ENCODE peak calls at places on chromosomes 7 and 10, in five cellular contexts. F, O, U, Q and G are unnamed samples.

GRCh38 chr7:43647772-43648643 is 65.1 kb downstream of the STK17A start:
- DNase-seq in F (peak), O (peak), U (peak), Q (peak), G (peak)

GRCh38 chr7:85386460-85386859 is 199.6 kb upstream of the SEMA3D start:
- DNase-seq in F (no peak), O (no peak), U (no peak), Q (no peak), G (no peak)

GRCh38 chr7:46881507-46882127 is 700.3 kb downstream of the TNS3 start:
- DNase-seq in F (no peak), O (no peak), U (no peak), Q (no peak), G (no peak)

GRCh38 chr7:105315357-105315756 is 73.4 kb downstream of the SRPK2 start:
- DNase-seq in F (peak), O (no peak), U (peak), Q (no peak), G (no peak)

GRCh38 chr7:93119191-93119905 is 1.6 kb upstream of the SAMD9 start:
- DNase-seq in F (peak), O (peak), U (no peak), Q (no peak), G (peak)

GRCh38 chr7:132548489-132549078 is 27.7 kb downstream of the PLXNA4 start:
- DNase-seq in F (peak), O (peak), U (peak), Q (no peak), G (no peak)

GRCh38 chr10:131314148-131314547 is 2.6 kb upstream of the TCERG1L start:
- DNase-seq in F (no peak), O (no peak), U (no peak), Q (no peak), G (no peak)

GRCh38 chr10:87093461-87094372 is 926 bp downstream of the GLUD1 start:
- DNase-seq in F (peak), O (no peak), U (peak), Q (peak), G (no peak)

GRCh38 chr7:142800103-142800502 is 29.3 kb downstream of the PRSS2 start:
- DNase-seq in F (no peak), O (no peak), U (no peak), Q (no peak), G (no peak)

GRCh38 chr10:91528080-91528479 is 104.8 kb downstream of the PPP1R3C start:
- DNase-seq in F (no peak), O (no peak), U (no peak), Q (no peak), G (no peak)

GRCh38 chr7:111827863-111828504 is 265.7 kb upstream of the IMMP2L start:
- DNase-seq in F (peak), O (peak), U (peak), Q (peak), G (peak)

GRCh38 chr7:74302745-74303221 is 13.6 kb downstream of the CLIP2 start:
- DNase-seq in F (no peak), O (no peak), U (peak), Q (no peak), G (no peak)

GRCh38 chr10:30378607-30379006 is 29.5 kb upstream of the MTPAP start:
- DNase-seq in F (peak), O (no peak), U (no peak), Q (no peak), G (no peak)

GRCh38 chr10:22667093-22667480 is 47.3 kb downstream of the PIP4K2A start:
- DNase-seq in F (no peak), O (no peak), U (no peak), Q (no peak), G (no peak)

GRCh38 chr10:58773351-58773750 is 260.7 kb downstream of the BICC1 start:
- DNase-seq in F (no peak), O (no peak), U (peak), Q (no peak), G (no peak)

GRCh38 chr7:131642429-131642828 is 86.0 kb upstream of the PODXL start:
- DNase-seq in F (no peak), O (no peak), U (no peak), Q (no peak), G (no peak)

GRCh38 chr10:97087296-97087695 is 98.5 kb downstream of the SLIT1 start:
- DNase-seq in F (no peak), O (no peak), U (no peak), Q (no peak), G (no peak)

GRCh38 chr10:132455441-132455971 is 58.5 kb downstream of the PWWP2B start:
- DNase-seq in F (no peak), O (no peak), U (no peak), Q (no peak), G (no peak)

GRCh38 chr7:3043544-3044395 is at the start of gene CARD11:
- DNase-seq in F (no peak), O (no peak), U (no peak), Q (no peak), G (no peak)

GRCh38 chr10:93921338-93921737 is 27.6 kb downstream of the SLC35G1 start:
- DNase-seq in F (no peak), O (no peak), U (no peak), Q (peak), G (no peak)

GRCh38 chr10:70048309-70048708 is 4.3 kb upstream of the MACROH2A2 start:
- DNase-seq in F (no peak), O (no peak), U (no peak), Q (no peak), G (no peak)

GRCh38 chr7:42262907-42263466 is 26.0 kb upstream of the GLI3 start:
- DNase-seq in F (peak), O (peak), U (peak), Q (no peak), G (peak)

GRCh38 chr10:30353851-30354250 is 4.8 kb upstream of the MTPAP start:
- DNase-seq in F (peak), O (no peak), U (peak), Q (no peak), G (peak)

GRCh38 chr10:132138596-132138995 is 48.2 kb upstream of the DPYSL4 start:
- DNase-seq in F (no peak), O (no peak), U (no peak), Q (no peak), G (no peak)

GRCh38 chr7:1593091-1593866 is 23.4 kb upstream of the PSMG3 start:
- DNase-seq in F (no peak), O (no peak), U (no peak), Q (no peak), G (no peak)

GRCh38 chr10:103281753-103282152 is 4.8 kb downstream of the INA start:
- DNase-seq in F (no peak), O (no peak), U (peak), Q (no peak), G (no peak)

GRCh38 chr7:27386581-27386980 is 144.0 kb downstream of the EVX1 start:
- DNase-seq in F (no peak), O (no peak), U (no peak), Q (no peak), G (no peak)

GRCh38 chr10:101841826-101842225 is 1.8 kb downstream of the KCNIP2 start:
- DNase-seq in F (no peak), O (no peak), U (no peak), Q (no peak), G (no peak)

GRCh38 chr10:16720812-16721211 is 96.4 kb downstream of the RSU1 start:
- DNase-seq in F (no peak), O (no peak), U (no peak), Q (no peak), G (no peak)

GRCh38 chr7:98868450-98868849 is 1.4 kb downstream of the TMEM130 start:
- DNase-seq in F (no peak), O (no peak), U (no peak), Q (no peak), G (no peak)

GRCh38 chr10:110137142-110137545 is 70.3 kb upstream of the MXI1 start:
- DNase-seq in F (peak), O (peak), U (peak), Q (no peak), G (peak)

GRCh38 chr7:129828078-129828762 is 124.5 kb downstream of the UBE2H start:
- DNase-seq in F (no peak), O (no peak), U (no peak), Q (no peak), G (no peak)

GRCh38 chr7:142771353-142771723 is 568 bp downstream of the PRSS2 start:
- DNase-seq in F (no peak), O (no peak), U (no peak), Q (no peak), G (no peak)

GRCh38 chr7:139539231-139539630 is 15.7 kb downstream of the CLEC2L start:
- DNase-seq in F (peak), O (no peak), U (peak), Q (no peak), G (no peak)

GRCh38 chr10:75403144-75404022 is 1.8 kb upstream of the ZNF503 start:
- DNase-seq in F (peak), O (no peak), U (peak), Q (peak), G (no peak)

GRCh38 chr7:101200862-101201599 is at the start of gene MOGAT3:
- DNase-seq in F (no peak), O (no peak), U (no peak), Q (no peak), G (no peak)

GRCh38 chr7:151062399-151063211 is 3.2 kb downstream of the SLC4A2 start:
- DNase-seq in F (peak), O (no peak), U (peak), Q (no peak), G (no peak)

DNA sequence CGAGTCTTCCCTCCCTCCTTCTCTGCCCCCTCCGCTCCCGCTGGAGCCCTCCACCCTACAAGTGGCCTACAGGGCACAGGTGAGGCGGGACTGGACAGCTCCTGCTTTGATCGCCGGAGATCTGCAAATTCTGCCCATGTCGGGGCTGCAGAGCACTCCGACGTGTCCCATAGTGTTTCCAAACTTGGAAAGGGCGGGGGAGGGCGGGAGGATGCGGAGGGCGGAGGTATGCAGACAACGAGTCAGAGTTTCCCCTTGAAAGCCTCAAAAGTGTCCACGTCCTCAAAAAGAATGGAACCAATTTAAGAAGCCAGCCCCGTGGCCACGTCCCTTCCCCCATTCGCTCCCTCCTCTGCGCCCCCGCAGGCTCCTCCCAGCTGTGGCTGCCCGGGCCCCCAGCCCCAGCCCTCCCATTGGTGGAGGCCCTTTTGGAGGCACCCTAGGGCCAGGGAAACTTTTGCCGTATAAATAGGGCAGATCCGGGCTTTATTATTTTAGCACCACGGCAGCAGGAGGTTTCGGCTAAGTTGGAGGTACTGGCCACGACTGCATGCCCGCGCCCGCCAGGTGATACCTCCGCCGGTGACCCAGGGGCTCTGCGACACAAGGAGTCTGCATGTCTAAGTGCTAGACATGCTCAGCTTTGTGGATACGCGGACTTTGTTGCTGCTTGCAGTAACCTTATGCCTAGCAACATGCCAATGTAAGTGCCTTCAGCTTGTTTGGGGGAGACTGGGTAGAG is at the start of gene COL1A2:
- DNase-seq in F (peak), O (peak), U (peak), Q (peak), G (peak)
- H3K4me3 ChIP-seq in F (peak), O (peak), U (peak), Q (peak), G (peak)

DNA sequence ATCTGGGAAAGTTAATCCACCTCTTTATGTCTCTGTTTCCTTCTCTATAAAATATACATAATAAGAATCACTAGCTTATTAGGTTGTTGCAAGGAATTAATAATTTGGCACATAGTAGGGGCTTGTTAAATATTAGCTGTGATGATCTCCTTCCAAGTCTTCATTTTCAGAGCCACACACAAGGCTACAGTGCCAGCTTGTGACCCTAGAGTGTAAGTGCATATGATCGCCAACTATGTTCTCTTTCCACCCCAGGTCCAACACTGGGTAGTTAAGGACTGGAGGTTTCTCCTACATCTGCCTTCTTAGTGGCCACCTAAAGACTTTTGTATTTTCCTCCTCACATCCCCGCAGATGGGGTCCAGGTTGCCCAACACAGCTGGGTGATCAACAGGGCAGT is 17.9 kb upstream of the ACSM6 start:
- DNase-seq in F (no peak), O (no peak), U (no peak), Q (no peak), G (no peak)
- TF ChIP-seq CTCF in F (no peak), O (no peak), U (no peak), Q (peak), G (no peak)

GRCh38 chr7:51472017-51472296 is 155.3 kb upstream of the COBL start:
- DNase-seq in F (no peak), O (no peak), U (no peak), Q (peak), G (no peak)
- H3K4me3 ChIP-seq in F (no peak), O (peak), U (no peak), Q (no peak), G (no peak)

DNA sequence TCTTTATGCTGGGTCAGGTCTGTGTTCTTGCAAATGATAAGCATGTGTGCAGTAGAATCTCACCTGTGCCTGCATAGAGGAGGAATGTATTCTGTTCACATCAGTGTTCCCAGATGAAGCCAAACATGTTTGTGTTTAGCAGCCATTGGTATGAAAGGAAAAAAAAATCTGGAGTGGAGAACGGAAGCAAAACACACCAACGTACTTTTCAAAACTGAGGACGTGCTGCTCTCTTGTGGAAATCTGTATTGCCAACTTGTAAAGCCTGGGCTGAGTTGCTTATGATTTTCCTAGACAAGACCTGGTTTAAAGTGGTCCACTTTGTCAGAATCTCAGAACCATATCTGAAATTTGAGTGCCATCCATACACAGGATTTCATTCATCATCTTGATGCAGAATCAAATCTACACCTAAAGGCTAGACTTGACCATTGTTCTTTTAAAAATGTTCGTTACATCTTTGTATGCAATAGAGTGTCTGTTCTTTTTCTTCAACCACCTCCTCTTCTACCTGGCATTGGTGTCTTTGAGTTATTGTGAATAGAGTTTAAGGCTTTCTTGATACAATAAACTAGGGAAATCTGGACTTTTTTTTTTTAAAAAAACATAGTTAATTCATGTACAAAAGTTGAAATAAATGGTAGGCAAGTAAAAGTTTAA is 367.7 kb downstream of the PHF14 start:
- DNase-seq in F (peak), O (peak), U (peak), Q (no peak), G (no peak)
- TF ChIP-seq CTCF in F (no peak), O (peak), U (peak), Q (peak), G (no peak)

GRCh38 chr7:87210506-87210905 is 9.0 kb downstream of the TMEM243 start:
- DNase-seq in F (no peak), O (no peak), U (no peak), Q (no peak), G (no peak)

GRCh38 chr7:87215051-87215450 is 4.5 kb downstream of the TMEM243 start:
- DNase-seq in F (no peak), O (no peak), U (no peak), Q (no peak), G (no peak)

GRCh38 chr7:87213252-87213651 is 6.3 kb downstream of the TMEM243 start:
- DNase-seq in F (no peak), O (no peak), U (no peak), Q (no peak), G (no peak)

GRCh38 chr7:87213801-87214200 is 5.7 kb downstream of the TMEM243 start:
- DNase-seq in F (peak), O (no peak), U (no peak), Q (no peak), G (no peak)

DNA sequence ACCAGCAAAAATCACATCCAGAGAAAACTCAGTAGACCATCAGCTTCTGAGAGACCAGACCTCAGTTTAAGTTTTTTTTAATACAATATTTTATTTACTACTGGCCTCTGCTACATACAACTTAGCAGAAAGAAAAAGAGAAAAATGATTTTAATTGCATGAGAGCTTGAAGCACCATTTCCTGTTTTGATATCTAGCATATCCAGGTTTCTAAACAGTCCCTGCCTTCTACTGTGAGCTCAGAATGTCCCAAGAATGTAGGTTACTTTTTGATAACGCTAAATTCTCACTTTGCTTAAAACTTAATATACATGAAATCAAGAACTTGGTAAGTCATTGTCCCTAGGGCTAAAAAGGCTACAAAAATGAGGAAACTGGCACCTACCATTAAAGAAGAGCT is 7.1 kb downstream of the TMEM243 start:
- DNase-seq in F (no peak), O (no peak), U (no peak), Q (no peak), G (no peak)
- H3K4me3 ChIP-seq in F (no peak), O (no peak), U (no peak), Q (no peak), G (no peak)

GRCh38 chr10:7117806-7118674 is 292.8 kb downstream of the SFMBT2 start:
- DNase-seq in F (no peak), O (no peak), U (no peak), Q (no peak), G (no peak)

GRCh38 chr10:7123719-7124118 is 287.1 kb downstream of the SFMBT2 start:
- DNase-seq in F (no peak), O (no peak), U (no peak), Q (no peak), G (no peak)

GRCh38 chr10:7119325-7120015 is 291.4 kb downstream of the SFMBT2 start:
- DNase-seq in F (peak), O (peak), U (no peak), Q (no peak), G (no peak)

GRCh38 chr10:7122561-7122960 is 288.3 kb downstream of the SFMBT2 start:
- DNase-seq in F (no peak), O (no peak), U (no peak), Q (no peak), G (no peak)

DNA sequence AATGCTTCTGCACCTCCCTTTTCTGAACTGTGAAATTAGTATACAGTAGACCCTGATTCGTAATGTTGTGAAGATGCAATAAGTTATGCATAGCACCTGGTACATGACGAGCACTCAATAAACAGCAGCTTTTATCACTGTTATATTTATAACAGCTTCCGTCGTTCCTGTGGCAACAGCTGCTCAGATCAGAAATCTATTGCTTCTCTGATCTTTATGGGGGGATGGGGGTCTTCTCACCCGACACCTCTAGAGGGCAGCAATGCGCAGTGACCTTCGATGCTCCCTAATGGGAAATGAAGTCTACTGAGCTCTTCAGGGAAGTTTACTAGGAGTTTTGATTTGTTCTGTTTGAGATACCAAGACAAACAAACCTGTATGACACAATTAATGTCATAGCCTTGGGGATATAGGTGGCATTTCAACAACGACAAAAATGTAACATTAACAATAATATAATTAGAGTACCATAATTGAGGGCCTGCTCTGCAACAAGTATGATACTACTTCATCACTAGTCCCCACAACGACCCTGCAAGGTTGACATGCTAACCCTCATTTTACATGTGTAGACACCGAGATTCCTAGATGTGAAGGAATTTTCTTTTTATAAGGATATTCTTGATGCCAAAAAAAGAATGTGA is 289.6 kb downstream of the SFMBT2 start:
- DNase-seq in F (peak), O (peak), U (peak), Q (peak), G (no peak)
- TF ChIP-seq CTCF in F (peak), O (peak), U (peak), Q (peak), G (peak)